ENCODE peak calls at places on chromosomes 4 and X, in six cellular contexts. N, M, Y, S, U and F are unnamed samples. For H3K4me1, the result is how much of the 10 kb centered on the place peaks cover.

GRCh38 chr4:181278941-181279340 is 964.3 kb upstream of the TENM3 start:
- DNase-seq in N (no peak), Y (no peak), S (no peak), M (no peak), U (no peak), F (no peak)

GRCh38 chr4:99413160-99413559 is 22.0 kb downstream of the ADH7 start:
- DNase-seq in U (no peak), S (no peak), M (no peak), Y (no peak), N (no peak), F (no peak)

GRCh38 chrX:133630362-133630761 is 215.1 kb upstream of the GPC4 start:
- DNase-seq in M (no peak), U (no peak), N (no peak), Y (no peak), S (no peak), F (no peak)

GRCh38 chr4:138736362-138736761 is 279.2 kb upstream of the NOCT start:
- DNase-seq in N (no peak), M (no peak), U (no peak), Y (no peak), S (no peak), F (no peak)

GRCh38 chr4:148061795-148062194 is 329.9 kb downstream of the ARHGAP10 start:
- DNase-seq in M (no peak), U (no peak), S (no peak), Y (no peak), N (peak), F (no peak)

GRCh38 chr4:95386410-95386809 is 162.4 kb downstream of the UNC5C start:
- DNase-seq in Y (no peak), M (no peak), N (no peak), S (no peak), U (no peak), F (no peak)

GRCh38 chr4:40325406-40326019 is 9.6 kb upstream of the CHRNA9 start:
- DNase-seq in U (no peak), N (peak), Y (peak), S (no peak), M (no peak), F (peak)

GRCh38 chrX:32269877-32270276 is 941.5 kb downstream of the DMD start:
- DNase-seq in M (no peak), U (no peak), Y (no peak), N (no peak), S (no peak), F (no peak)

GRCh38 chr4:65670331-65671031 is at the start of gene EPHA5:
- DNase-seq in U (peak), S (peak), M (no peak), N (peak), Y (no peak), F (peak)

GRCh38 chr4:1451752-1452122 is 45.5 kb upstream of the NKX1-1 start:
- DNase-seq in M (no peak), N (no peak), S (no peak), U (no peak), Y (no peak), F (no peak)

GRCh38 chr4:27094785-27095184 is 234.1 kb downstream of the STIM2 start:
- DNase-seq in Y (no peak), S (no peak), N (no peak), M (no peak), U (no peak), F (no peak)

GRCh38 chr4:23322732-23323131 is 567.1 kb downstream of the PPARGC1A start:
- DNase-seq in S (no peak), M (no peak), U (no peak), N (no peak), Y (no peak), F (no peak)

GRCh38 chrX:37378830-37379229 is 29.7 kb downstream of the PRRG1 start:
- DNase-seq in M (no peak), N (no peak), S (no peak), Y (no peak), U (no peak), F (no peak)

GRCh38 chrX:39196192-39197102 is 395.2 kb downstream of the MID1IP1 start:
- DNase-seq in S (no peak), M (no peak), N (peak), Y (peak), U (no peak), F (no peak)

GRCh38 chrX:110180176-110180927 is 137.5 kb downstream of the AMMECR1 start:
- DNase-seq in Y (peak), U (no peak), S (peak), M (no peak), N (peak), F (no peak)

GRCh38 chr4:168488800-168489404 is 8.0 kb upstream of the PALLD start:
- DNase-seq in Y (no peak), M (no peak), S (no peak), U (no peak), N (no peak), F (no peak)

GRCh38 chr4:95377511-95377910 is 171.3 kb downstream of the UNC5C start:
- DNase-seq in S (no peak), Y (no peak), M (no peak), U (no peak), N (no peak), F (no peak)

GRCh38 chr4:17066241-17066640 is 167.8 kb upstream of the LDB2 start:
- DNase-seq in N (no peak), U (no peak), Y (no peak), M (no peak), S (no peak), F (no peak)

GRCh38 chr4:173171098-173171497 is 2.5 kb downstream of the GALNT7 start:
- DNase-seq in S (no peak), Y (no peak), U (no peak), M (no peak), N (no peak), F (peak)

GRCh38 chr4:170109586-170110289 is 20.0 kb upstream of the AADAT start:
- DNase-seq in M (no peak), N (no peak), S (no peak), U (no peak), Y (no peak), F (peak)

GRCh38 chrX:132508834-132509233 is 20.0 kb upstream of the MBNL3 start:
- DNase-seq in M (no peak), U (no peak), S (no peak), N (no peak), Y (no peak), F (no peak)

GRCh38 chr4:9898596-9899345 is 117.3 kb downstream of the DRD5 start:
- DNase-seq in U (peak), Y (peak), N (peak), M (peak), S (peak), F (peak)

GRCh38 chr4:7863911-7864681 is 75.6 kb downstream of the AFAP1 start:
- DNase-seq in M (no peak), N (no peak), S (no peak), Y (no peak), U (no peak), F (peak)

GRCh38 chr4:177569443-177569842 is 127.2 kb upstream of the AGA start:
- DNase-seq in N (no peak), M (no peak), U (no peak), S (no peak), Y (no peak), F (no peak)

GRCh38 chrX:72057844-72058243 is 73.9 kb downstream of the RTL5 start:
- DNase-seq in N (no peak), Y (no peak), U (no peak), S (no peak), M (no peak), F (no peak)

GRCh38 chrX:115494133-115494532 is 66.8 kb upstream of the PLS3 start:
- DNase-seq in S (no peak), U (no peak), N (no peak), Y (no peak), M (no peak), F (peak)

GRCh38 chr4:94676910-94677309 is 80.8 kb upstream of the BMPR1B start:
- DNase-seq in S (no peak), U (no peak), M (no peak), Y (no peak), N (no peak), F (no peak)

GRCh38 chrX:103396186-103396585 is 19.8 kb downstream of the BEX3 start:
- DNase-seq in M (no peak), S (no peak), Y (no peak), U (no peak), N (no peak), F (no peak)

GRCh38 chr4:118842055-118842454 is 6.1 kb upstream of the SEC24D start:
- DNase-seq in Y (peak), N (no peak), U (no peak), S (no peak), M (no peak), F (no peak)

GRCh38 chr4:113961322-113961698 is 18.1 kb downstream of the ARSJ start:
- DNase-seq in M (no peak), U (no peak), N (no peak), Y (no peak), S (no peak), F (no peak)

GRCh38 chrX:41449615-41450014 is 2.5 kb downstream of the NYX start:
- DNase-seq in S (no peak), Y (no peak), N (no peak), M (no peak), U (no peak), F (no peak)

GRCh38 chr4:53463340-53463739 is 85.9 kb downstream of the FIP1L1 start:
- DNase-seq in M (no peak), U (no peak), S (no peak), Y (no peak), N (no peak), F (no peak)

DNA sequence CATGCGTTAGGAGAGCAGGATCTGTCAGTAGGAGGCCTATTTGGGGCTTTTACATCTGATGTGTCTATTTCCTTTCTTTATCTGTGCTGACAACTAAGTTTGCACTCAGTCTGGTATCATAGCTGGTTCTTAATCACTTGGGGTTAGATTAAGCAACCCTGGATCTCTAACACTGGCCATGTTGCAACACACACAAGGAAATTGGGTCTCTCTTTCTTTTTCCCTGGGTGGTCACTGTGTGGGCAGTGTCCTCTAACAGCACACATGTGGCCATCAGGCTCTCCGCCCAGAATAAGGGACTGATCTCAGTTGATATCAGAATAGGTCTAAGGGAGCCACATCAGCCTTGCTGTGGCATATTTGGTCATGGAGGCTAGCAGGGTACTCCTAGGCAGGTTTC is 38.8 kb downstream of the IGFBP7 start:
- DNase-seq in N (no peak), S (peak), Y (no peak), U (no peak), M (no peak), F (no peak)
- H3K4me1 ChIP-seq in N (under half), S (half or more), Y (under half), U (under half), M (under half), F (under half)

DNA sequence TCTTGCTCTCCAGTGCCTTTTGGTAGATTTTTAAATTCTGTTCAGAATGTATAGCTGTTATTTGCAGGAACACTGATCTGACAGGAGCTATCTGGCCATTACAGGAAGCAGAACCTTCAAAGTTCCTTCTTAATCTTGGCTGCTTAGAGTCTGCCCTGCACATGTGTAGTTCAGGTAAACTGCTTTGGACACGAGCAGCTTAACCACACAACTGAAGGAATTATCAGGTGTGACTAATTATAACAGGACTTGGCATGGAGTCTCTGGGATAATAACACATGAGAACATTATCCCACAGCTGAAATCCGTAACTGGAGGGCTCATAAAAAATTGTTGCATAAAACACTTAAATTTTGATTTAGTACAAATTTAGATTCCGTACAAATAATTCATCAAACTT is 11.6 kb upstream of the ING2 start:
- DNase-seq in S (no peak), M (no peak), N (no peak), U (no peak), Y (no peak), F (no peak)
- H3K4me1 ChIP-seq in S (under half), M (under half), N (under half), U (under half), Y (under half), F (under half)

DNA sequence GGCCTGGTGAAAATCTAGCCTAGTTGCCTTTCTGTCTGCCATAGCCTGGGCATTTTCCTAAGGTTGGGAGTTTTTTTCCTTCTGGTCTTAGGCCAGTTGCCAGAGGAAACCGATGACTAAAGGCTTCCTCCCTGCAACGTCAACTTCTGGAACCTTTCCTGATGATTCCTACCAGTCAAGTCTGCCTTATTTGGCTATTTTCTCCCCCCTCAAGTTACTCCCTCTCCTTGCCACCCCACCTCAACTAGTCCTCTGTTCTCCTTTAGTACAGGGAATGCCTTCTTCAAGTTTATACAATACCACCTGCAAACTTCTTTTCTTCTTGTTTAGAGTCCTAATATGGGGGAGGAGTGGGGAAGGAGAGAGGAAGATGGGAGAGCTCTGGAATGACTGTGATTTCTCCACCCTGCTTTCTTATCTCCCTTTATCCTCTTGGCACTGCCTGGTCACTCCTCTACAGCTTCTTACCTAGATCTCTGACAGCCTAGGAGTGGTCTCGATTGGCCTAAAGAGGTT is 10.6 kb downstream of the MSN start:
- DNase-seq in S (no peak), N (peak), Y (peak), U (peak), M (peak), F (no peak)
- H3K4me1 ChIP-seq in S (half or more), N (under half), Y (under half), U (half or more), M (under half), F (under half)

DNA sequence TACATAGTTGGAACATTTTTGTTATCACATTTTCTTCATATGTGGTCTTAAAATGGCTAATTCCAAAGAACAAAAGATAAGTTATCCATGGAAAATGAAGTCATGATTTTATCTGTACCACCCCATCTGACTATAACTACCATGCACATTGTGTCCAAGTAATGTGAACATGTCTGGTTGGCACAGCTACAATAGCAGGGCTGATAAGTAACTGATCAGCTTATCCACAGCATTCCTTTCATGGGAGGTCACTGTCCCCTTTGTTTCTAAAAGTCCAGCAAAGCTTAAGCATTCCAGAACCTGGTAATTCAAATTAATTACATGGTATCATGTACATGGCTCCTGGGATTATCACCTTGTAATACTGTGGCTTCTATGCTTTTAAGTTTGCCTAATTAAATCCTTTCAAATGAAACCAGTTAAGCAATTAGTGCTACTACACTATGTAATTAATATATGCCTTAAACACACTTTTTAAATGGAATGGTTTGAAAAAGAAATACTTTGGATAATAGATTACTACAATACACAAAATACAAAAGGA is 21.1 kb upstream of the SORBS2 start:
- DNase-seq in M (no peak), S (no peak), N (no peak), U (no peak), Y (no peak), F (peak)
- H3K4me1 ChIP-seq in M (under half), S (under half), N (under half), U (under half), Y (under half), F (under half)

GRCh38 chr4:188444500-188444899 is 305.3 kb downstream of the TRIML1 start:
- DNase-seq in S (no peak), Y (no peak), M (no peak), N (no peak), U (no peak), F (no peak)
- H3K4me1 ChIP-seq in S (under half), Y (under half), M (under half), N (under half), U (under half), F (under half)

GRCh38 chr4:87052615-87053014 is 117.8 kb downstream of the AFF1 start:
- DNase-seq in N (no peak), S (no peak), M (no peak), U (no peak), Y (no peak), F (no peak)

GRCh38 chr4:87051121-87051713 is 116.4 kb downstream of the AFF1 start:
- DNase-seq in S (no peak), U (no peak), N (no peak), M (no peak), Y (no peak), F (no peak)

GRCh38 chr4:87047281-87047798 is 112.5 kb downstream of the AFF1 start:
- DNase-seq in M (no peak), N (no peak), U (no peak), Y (no peak), S (no peak), F (no peak)

GRCh38 chr4:87050596-87050995 is 115.8 kb downstream of the AFF1 start:
- DNase-seq in S (peak), M (no peak), N (peak), U (peak), Y (no peak), F (no peak)

DNA sequence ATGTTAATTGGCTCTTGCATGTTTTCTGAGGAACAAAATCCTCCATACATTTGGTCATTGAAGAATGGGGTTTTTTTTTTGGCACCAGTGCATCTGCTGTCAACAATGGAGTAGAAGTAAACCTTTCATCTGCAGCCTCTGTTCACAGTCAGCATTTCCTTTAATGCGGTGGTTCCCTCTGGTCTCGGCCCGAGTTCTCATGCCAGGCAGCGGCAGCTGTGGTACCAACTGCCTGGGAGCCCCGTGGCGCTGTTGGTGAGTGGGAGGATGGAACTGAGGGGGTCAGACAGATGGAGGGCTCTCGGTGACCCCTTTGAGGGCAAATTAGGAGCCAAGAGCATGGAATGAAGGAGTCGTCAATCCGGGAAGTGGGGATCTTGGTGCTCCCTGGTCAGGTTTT is 114.7 kb downstream of the AFF1 start:
- DNase-seq in S (no peak), U (no peak), Y (no peak), M (no peak), N (no peak), F (no peak)
- H3K4me1 ChIP-seq in S (half or more), U (half or more), Y (under half), M (under half), N (under half), F (half or more)

GRCh38 chr4:15021301-15021700 is 19.0 kb downstream of the CPEB2 start:
- DNase-seq in Y (no peak), S (no peak), M (no peak), U (no peak), N (no peak), F (no peak)
- H3K4me1 ChIP-seq in Y (under half), S (half or more), M (under half), U (under half), N (under half), F (under half)

GRCh38 chr4:32318926-32319325 is 1598.8 kb downstream of the PCDH7 start:
- DNase-seq in M (no peak), U (no peak), S (no peak), Y (no peak), N (no peak), F (no peak)
- H3K4me1 ChIP-seq in M (under half), U (under half), S (under half), Y (under half), N (under half), F (under half)